ENCODE peak calls at places on chromosomes 2 and 18, in nine cellular contexts. Z is hypothalamus, N is T1000, A is tibial nerve, V is AG20443, B is amniotic stem cell, U is progenitor cell of endocrine pancreas, K is GM12891, O is HEK293T. I is an unnamed sample.

GRCh38 chr2:48692292-48692691 is 63.2 kb downstream of the LHCGR start:
- DNase-seq in Z (no peak), B (no peak), N (no peak), U (no peak), K (no peak), A (no peak), O (no peak), V (no peak), I (no peak)

GRCh38 chr2:188766086-188766856 is 207.9 kb upstream of the COL3A1 start:
- DNase-seq in A (no peak), N (no peak), V (peak), K (no peak), U (no peak), O (no peak), Z (no peak), B (no peak), I (no peak)

GRCh38 chr2:240479111-240479501 is 43.6 kb downstream of the GPC1 start:
- DNase-seq in N (no peak), A (no peak), U (no peak), V (peak), K (no peak), O (no peak), Z (no peak), B (no peak), I (no peak)

GRCh38 chr2:70124983-70125480 is 37.8 kb downstream of the PCBP1 start:
- DNase-seq in O (peak), U (peak), Z (no peak), A (peak), B (no peak), N (no peak), K (no peak), V (peak), I (peak)

GRCh38 chr2:39385172-39385571 is 51.9 kb downstream of the MAP4K3 start:
- DNase-seq in O (no peak), A (no peak), V (no peak), U (no peak), K (no peak), N (no peak), B (no peak), Z (no peak), I (no peak)

GRCh38 chr2:69159988-69160387 is 147.0 kb downstream of the ANTXR1 start:
- DNase-seq in Z (no peak), N (no peak), V (no peak), A (no peak), K (no peak), U (no peak), O (no peak), B (no peak), I (no peak)

GRCh38 chr2:96254592-96254991 is 11.2 kb downstream of the TMEM127 start:
- DNase-seq in O (no peak), A (peak), B (no peak), Z (no peak), V (no peak), K (no peak), N (no peak), U (no peak), I (no peak)

GRCh38 chr2:144083211-144083610 is 436.7 kb downstream of the ZEB2 start:
- DNase-seq in O (no peak), Z (no peak), N (peak), B (peak), U (no peak), V (peak), K (no peak), A (no peak), I (no peak)

GRCh38 chr2:27960237-27960912 is 69.8 kb downstream of the BABAM2 start:
- DNase-seq in A (no peak), Z (no peak), B (peak), U (no peak), O (no peak), V (peak), N (no peak), K (no peak), I (no peak)

GRCh38 chr2:210686401-210686800 is 130.0 kb downstream of the CPS1 start:
- DNase-seq in B (no peak), Z (no peak), U (no peak), V (no peak), O (no peak), A (no peak), K (no peak), N (no peak), I (no peak)

GRCh38 chr2:8857709-8858108 is 20.3 kb upstream of the KIDINS220 start:
- DNase-seq in Z (no peak), U (no peak), V (no peak), B (peak), N (no peak), A (no peak), O (peak), K (no peak), I (no peak)

GRCh38 chr2:1081411-1082225 is 131.0 kb downstream of the SNTG2 start:
- DNase-seq in Z (no peak), B (no peak), K (no peak), V (peak), O (no peak), N (no peak), U (no peak), A (peak), I (no peak)

GRCh38 chr2:1224901-1225300 is 188.4 kb upstream of the TPO start:
- DNase-seq in Z (no peak), V (no peak), K (no peak), A (no peak), N (no peak), O (no peak), B (no peak), U (no peak), I (no peak)

GRCh38 chr2:113160248-113160647 is 13.5 kb upstream of the PSD4 start:
- DNase-seq in N (no peak), B (no peak), V (no peak), Z (no peak), A (no peak), U (no peak), K (no peak), O (no peak), I (no peak)

GRCh38 chr2:165793779-165794519 is at the start of gene GALNT3:
- DNase-seq in V (peak), K (peak), O (peak), Z (no peak), N (no peak), A (no peak), U (peak), B (no peak), I (peak)

GRCh38 chr18:46899274-46899948 is 17.9 kb downstream of the PIAS2 start:
- DNase-seq in N (no peak), A (no peak), Z (no peak), U (no peak), O (no peak), B (no peak), V (no peak), K (no peak), I (peak)

GRCh38 chr2:215332876-215333600 is 21.2 kb downstream of the ATIC start:
- DNase-seq in B (no peak), A (no peak), O (no peak), U (no peak), K (no peak), Z (no peak), N (no peak), V (no peak), I (no peak)

GRCh38 chr2:84939426-84940087 is 31.4 kb upstream of the KCMF1 start:
- DNase-seq in O (no peak), V (no peak), A (no peak), Z (no peak), K (peak), N (no peak), B (no peak), U (no peak), I (peak)

GRCh38 chr2:79355569-79355968 is 157.3 kb upstream of the CTNNA2 start:
- DNase-seq in N (no peak), O (no peak), K (no peak), V (no peak), U (no peak), A (no peak), B (no peak), Z (no peak), I (no peak)

GRCh38 chr18:72871091-72871490 is 3.3 kb upstream of the NETO1 start:
- DNase-seq in O (no peak), N (no peak), V (no peak), Z (no peak), B (peak), A (no peak), K (no peak), U (no peak), I (no peak)

GRCh38 chr2:135149251-135149650 is 97.2 kb downstream of the RAB3GAP1 start:
- DNase-seq in A (no peak), Z (no peak), V (no peak), K (no peak), U (no peak), N (no peak), B (no peak), O (no peak), I (no peak)

GRCh38 chr2:184577056-184577455 is 21.3 kb upstream of the ZNF804A start:
- DNase-seq in K (no peak), N (no peak), O (no peak), B (no peak), U (no peak), Z (no peak), V (no peak), A (no peak), I (no peak)

GRCh38 chr2:149064365-149064841 is 25.9 kb downstream of the LYPD6B start:
- DNase-seq in Z (no peak), A (no peak), U (no peak), N (no peak), K (no peak), O (no peak), V (no peak), B (no peak), I (no peak)